ENCODE peak calls at places on chromosomes 5 and 9, in five cellular contexts. U is prostate gland, K is hepatocyte, C is lower lobe of right lung, H is lung. O is an unnamed sample. For H3K27me3, the result is how much of the 10 kb centered on the place peaks cover.

GRCh38 chr5:1723957-1724821 is 75.4 kb downstream of the MRPL36 start:
- DNase-seq in H (no peak), U (peak), C (peak), K (no peak), O (no peak)

GRCh38 chr9:124411514-124412227 is 3.6 kb downstream of the PSMB7 start:
- DNase-seq in C (no peak), U (no peak), K (no peak), H (no peak), O (no peak)

GRCh38 chr5:139236479-139236878 is 38.3 kb upstream of the SIL1 start:
- DNase-seq in C (no peak), K (no peak), H (no peak), U (no peak), O (no peak)

GRCh38 chr5:181167814-181168488 is 20.6 kb downstream of the OR2V2 start:
- DNase-seq in H (no peak), C (no peak), U (no peak), K (peak), O (no peak)

GRCh38 chr5:138033275-138033808 is 463 bp upstream of the FAM13B start:
- DNase-seq in K (no peak), H (no peak), C (no peak), U (peak), O (no peak)

GRCh38 chr5:173291722-173292658 is 36.2 kb downstream of the STC2 start:
- DNase-seq in K (no peak), U (no peak), H (no peak), C (no peak), O (no peak)

GRCh38 chr9:21121595-21122251 is 19.9 kb downstream of the IFNW1 start:
- DNase-seq in C (no peak), H (no peak), U (no peak), K (no peak), O (no peak)

GRCh38 chr5:34923694-34924461 is 5.5 kb upstream of the DNAJC21 start:
- DNase-seq in C (no peak), K (peak), H (no peak), U (no peak), O (no peak)

GRCh38 chr5:111143910-111144309 is 51.8 kb downstream of the WDR36 start:
- DNase-seq in U (no peak), C (no peak), H (no peak), K (no peak), O (peak)

GRCh38 chr5:16935271-16936149 is 578 bp downstream of the MYO10 start:
- DNase-seq in H (peak), K (peak), U (peak), C (peak), O (peak)

GRCh38 chr9:129278391-129279237 is 100.6 kb upstream of the IER5L start:
- DNase-seq in C (peak), U (peak), H (no peak), K (no peak), O (peak)

GRCh38 chr9:114837923-114838322 is 32.1 kb upstream of the TNFSF15 start:
- DNase-seq in H (no peak), U (no peak), K (no peak), C (no peak), O (no peak)

GRCh38 chr9:95342571-95342970 is 25.1 kb upstream of the FANCC start:
- DNase-seq in H (no peak), C (no peak), K (no peak), U (no peak), O (no peak)

GRCh38 chr9:112224401-112225289 is 49.5 kb upstream of the SUSD1 start:
- DNase-seq in U (no peak), K (no peak), H (no peak), C (no peak), O (no peak)

GRCh38 chr5:118628672-118629354 is 359.5 kb downstream of the DTWD2 start:
- DNase-seq in U (no peak), H (no peak), K (no peak), C (no peak), O (no peak)

GRCh38 chr9:120717194-120717593 is 2.9 kb upstream of the MEGF9 start:
- DNase-seq in C (no peak), K (no peak), H (no peak), U (no peak), O (no peak)

GRCh38 chr9:34566972-34567371 is 22.6 kb downstream of the CNTFR start:
- DNase-seq in H (no peak), C (no peak), U (no peak), K (no peak), O (no peak)

GRCh38 chr9:81826541-81826906 is 101.7 kb upstream of the SPATA31D4 start:
- DNase-seq in H (peak), U (no peak), K (peak), C (peak), O (no peak)

GRCh38 chr9:73348485-73348884 is 196.8 kb downstream of the ANXA1 start:
- DNase-seq in K (peak), H (no peak), U (no peak), C (no peak), O (no peak)

GRCh38 chr9:73347123-73347522 is 195.5 kb downstream of the ANXA1 start:
- DNase-seq in U (no peak), C (no peak), K (no peak), H (no peak), O (no peak)

GRCh38 chr9:73349476-73349875 is 197.8 kb downstream of the ANXA1 start:
- DNase-seq in H (no peak), U (no peak), K (no peak), C (no peak), O (no peak)

GRCh38 chr9:73344060-73344459 is 192.4 kb downstream of the ANXA1 start:
- DNase-seq in H (no peak), K (no peak), U (no peak), C (no peak), O (no peak)

DNA sequence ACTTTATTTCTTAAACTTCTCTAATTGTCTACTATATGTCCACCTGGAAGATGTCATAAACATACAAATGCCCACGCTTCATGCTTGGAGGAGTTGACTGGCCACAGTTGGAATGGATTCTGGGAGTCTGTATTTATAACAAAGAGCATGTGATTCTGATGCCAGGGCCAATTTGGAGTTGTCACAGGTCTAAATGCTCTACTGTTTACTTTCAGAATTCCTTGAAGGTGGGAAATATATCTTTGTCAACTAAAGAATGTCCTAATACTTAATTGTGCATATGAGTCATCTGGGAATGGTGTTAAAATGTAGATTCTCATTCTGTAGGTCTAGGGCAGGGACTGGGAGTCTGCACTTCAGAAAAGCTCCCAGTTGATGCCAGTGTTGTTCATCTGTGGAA is 196.1 kb downstream of the ANXA1 start:
- DNase-seq in U (no peak), C (no peak), H (no peak), K (no peak), O (no peak)
- H3K27me3 ChIP-seq in U (under half), C (under half), H (under half), K (under half), O (under half)

DNA sequence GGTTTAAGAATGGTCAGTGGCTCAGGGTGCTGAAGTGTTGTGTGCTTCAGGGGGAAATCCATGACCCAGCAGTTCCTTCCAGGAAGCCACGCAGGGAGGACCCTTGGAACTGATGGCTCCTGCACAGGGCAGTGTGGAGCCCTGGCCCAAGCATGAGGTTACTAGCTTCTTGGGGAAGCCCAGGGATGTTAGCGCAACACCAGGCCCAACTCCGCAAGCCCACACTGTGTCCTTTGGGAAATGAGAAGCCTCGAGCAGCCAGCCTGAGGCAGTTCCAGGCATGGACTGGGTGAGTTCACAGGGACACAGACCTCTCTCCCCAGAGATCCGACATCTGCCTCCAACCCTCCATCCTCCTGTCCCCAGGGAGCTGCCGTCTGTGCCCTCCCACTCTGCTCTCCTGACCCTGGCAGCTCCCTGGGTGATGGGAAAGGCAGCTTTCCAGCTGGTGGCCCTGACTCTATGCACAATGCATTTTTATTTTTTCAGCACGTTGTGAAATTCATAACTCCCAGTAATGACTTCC is 33.9 kb downstream of the LMX1B start:
- DNase-seq in U (no peak), C (no peak), K (no peak), H (no peak), O (no peak)
- H3K27me3 ChIP-seq in U (under half), C (half or more), K (half or more), H (under half), O (under half)

GRCh38 chr9:130667117-130667430 is 2.7 kb downstream of the PRDM12 start:
- DNase-seq in C (no peak), H (no peak), U (no peak), K (no peak), O (no peak)

GRCh38 chr9:130665431-130666392 is 1.3 kb downstream of the PRDM12 start:
- DNase-seq in K (no peak), C (no peak), H (no peak), U (no peak), O (no peak)

GRCh38 chr9:130668196-130668595 is 3.8 kb downstream of the PRDM12 start:
- DNase-seq in U (no peak), H (no peak), K (no peak), C (no peak), O (no peak)

GRCh38 chr9:130665029-130665430 is 636 bp downstream of the PRDM12 start:
- DNase-seq in H (no peak), K (no peak), C (no peak), U (no peak), O (no peak)

GRCh38 chr9:130666393-130667116 is 2.2 kb downstream of the PRDM12 start:
- DNase-seq in U (no peak), K (no peak), C (no peak), H (no peak), O (no peak)
- H3K27me3 ChIP-seq in U (under half), K (half or more), C (half or more), H (under half), O (under half)

GRCh38 chr5:93583525-93583798 is 440 bp downstream of the NR2F1 start:
- DNase-seq in H (no peak), U (no peak), K (no peak), C (no peak), O (no peak)

GRCh38 chr5:93583799-93584530 is 943 bp downstream of the NR2F1 start:
- DNase-seq in H (no peak), U (no peak), K (peak), C (peak), O (peak)

GRCh38 chr5:93585054-93585751 is 2.2 kb downstream of the NR2F1 start:
- DNase-seq in C (no peak), K (no peak), U (no peak), H (no peak), O (no peak)

GRCh38 chr5:93585753-93586385 is 2.8 kb downstream of the NR2F1 start:
- DNase-seq in C (no peak), K (no peak), H (no peak), U (no peak), O (no peak)

GRCh38 chr5:93584531-93585053 is 1.6 kb downstream of the NR2F1 start:
- DNase-seq in K (no peak), U (no peak), H (no peak), C (no peak), O (no peak)
- H3K27me3 ChIP-seq in K (half or more), U (under half), H (under half), C (half or more), O (under half)

GRCh38 chr5:104650313-104650712 is 1087.7 kb upstream of the NUDT12 start:
- DNase-seq in H (no peak), C (no peak), U (no peak), K (no peak), O (no peak)
- H3K27me3 ChIP-seq in H (under half), C (under half), U (under half), K (under half), O (under half)

DNA sequence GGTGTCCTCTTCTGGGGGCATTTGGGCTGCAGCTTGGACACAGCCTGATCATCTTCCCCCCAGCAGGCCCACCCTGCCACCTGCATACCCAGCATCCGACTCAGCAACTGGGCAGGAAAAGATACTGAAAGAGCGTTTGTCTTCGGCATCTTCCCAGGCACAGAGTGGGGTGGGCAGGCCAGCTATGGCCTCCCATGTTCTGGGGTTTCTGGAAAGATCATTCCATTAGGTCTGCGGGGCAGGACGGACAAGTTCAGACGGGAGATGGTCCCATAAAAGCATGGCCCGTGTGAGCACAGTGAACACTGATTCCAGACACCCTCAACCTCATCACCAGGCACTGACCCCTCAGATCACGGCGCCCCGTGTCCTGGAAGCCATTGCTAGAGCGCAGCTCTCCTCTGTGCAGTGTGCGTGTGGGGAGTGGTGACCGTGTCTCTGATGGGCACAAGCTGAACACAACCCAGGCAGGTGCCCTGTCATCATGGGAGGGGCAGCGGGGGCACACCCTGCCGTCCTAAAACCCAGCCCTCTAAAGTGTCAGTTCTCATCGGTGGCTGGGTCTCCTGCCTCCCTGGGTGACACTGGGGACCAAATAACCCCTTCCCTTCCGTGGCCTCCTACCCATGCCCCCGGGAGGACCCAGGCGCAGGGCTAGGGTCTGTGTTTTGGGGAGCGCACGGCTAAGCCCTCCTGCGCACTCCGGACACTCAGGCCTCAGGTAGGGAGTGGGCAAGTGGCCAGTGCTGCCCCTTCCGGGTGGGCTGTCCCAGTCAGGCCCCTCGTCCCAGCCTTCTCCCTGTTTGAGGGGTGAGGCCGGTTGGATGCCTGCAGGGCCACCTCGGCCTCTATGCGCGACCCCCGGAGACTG is 13.2 kb upstream of the TMEM250 start:
- DNase-seq in H (no peak), K (no peak), U (no peak), C (no peak), O (no peak)
- H3K27me3 ChIP-seq in H (under half), K (under half), U (under half), C (half or more), O (under half)

GRCh38 chr9:37732086-37732744 is 21.4 kb upstream of the TRMT10B start:
- DNase-seq in C (no peak), K (no peak), U (no peak), H (no peak), O (no peak)
- H3K27me3 ChIP-seq in C (under half), K (under half), U (under half), H (under half), O (under half)